ENCODE peak calls at places on chromosomes 7 and 10, in five cellular contexts. D is HCT116, R is K562, L is GM12878, J is HepG2. H is an unnamed sample.

GRCh38 chr7:47601119-47601880 is 19.4 kb upstream of the TNS3 start:
- DNase-seq in D (no peak), R (no peak), L (no peak), J (peak), H (no peak)

GRCh38 chr10:6917125-6917524 is 337.0 kb upstream of the PRKCQ start:
- DNase-seq in D (no peak), R (no peak), L (no peak), J (no peak), H (no peak)

GRCh38 chr10:132232553-132232949 is 45.8 kb downstream of the DPYSL4 start:
- DNase-seq in D (no peak), R (no peak), L (no peak), J (no peak), H (no peak)

GRCh38 chr7:48426331-48426965 is 255.2 kb downstream of the ABCA13 start:
- DNase-seq in D (no peak), R (no peak), L (no peak), J (no peak), H (no peak)

GRCh38 chr10:113939212-113939860 is 84.9 kb downstream of the NHLRC2 start:
- DNase-seq in D (no peak), R (no peak), L (no peak), J (no peak), H (no peak)

GRCh38 chr7:22561356-22561755 is 61.4 kb upstream of the STEAP1B start:
- DNase-seq in D (no peak), R (peak), L (no peak), J (peak), H (peak)

GRCh38 chr10:70115948-70116682 is 16.5 kb downstream of the AIFM2 start:
- DNase-seq in D (peak), R (peak), L (no peak), J (peak), H (peak)

GRCh38 chr10:120406380-120406779 is 50.6 kb upstream of the PLPP4 start:
- DNase-seq in D (no peak), R (no peak), L (no peak), J (peak), H (no peak)

GRCh38 chr7:117728858-117729257 is 144.4 kb downstream of the CTTNBP2 start:
- DNase-seq in D (no peak), R (no peak), L (peak), J (no peak), H (no peak)

GRCh38 chr7:66631471-66631870 is 2.8 kb downstream of the KCTD7 start:
- DNase-seq in D (no peak), R (no peak), L (no peak), J (no peak), H (no peak)

GRCh38 chr7:128459394-128459878 is 3.8 kb downstream of the HILPDA start:
- DNase-seq in D (peak), R (peak), L (peak), J (peak), H (peak)

GRCh38 chr7:108284349-108285017 is 154.3 kb upstream of the LAMB4 start:
- DNase-seq in D (no peak), R (no peak), L (no peak), J (no peak), H (no peak)

GRCh38 chr10:112988839-112989406 is 38.9 kb downstream of the TCF7L2 start:
- DNase-seq in D (no peak), R (no peak), L (no peak), J (no peak), H (no peak)

GRCh38 chr7:139231513-139232376 is 708 bp downstream of the UBN2 start:
- DNase-seq in D (no peak), R (peak), L (no peak), J (peak), H (peak)

GRCh38 chr10:79090134-79090803 is 21.5 kb downstream of the ZMIZ1 start:
- DNase-seq in D (no peak), R (no peak), L (no peak), J (no peak), H (no peak)

GRCh38 chr7:7212612-7213011 is 30.3 kb downstream of the C1GALT1 start:
- DNase-seq in D (no peak), R (no peak), L (no peak), J (peak), H (no peak)

GRCh38 chr7:127803626-127804025 is 151.6 kb downstream of the SND1 start:
- DNase-seq in D (no peak), R (no peak), L (no peak), J (no peak), H (no peak)

GRCh38 chr7:150325110-150325611 is 1.8 kb upstream of the ACTR3C start:
- DNase-seq in D (no peak), R (no peak), L (no peak), J (no peak), H (no peak)

GRCh38 chr7:98329974-98330373 is 48.5 kb downstream of the BRI3 start:
- DNase-seq in D (no peak), R (no peak), L (no peak), J (no peak), H (no peak)

GRCh38 chr7:44608916-44609648 is 2.7 kb downstream of the OGDH start:
- DNase-seq in D (no peak), R (peak), L (no peak), J (no peak), H (no peak)

GRCh38 chr10:3554121-3554522 is 230.9 kb downstream of the KLF6 start:
- DNase-seq in D (no peak), R (no peak), L (no peak), J (no peak), H (no peak)

GRCh38 chr7:41084381-41084780 is 618.5 kb downstream of the INHBA start:
- DNase-seq in D (no peak), R (no peak), L (no peak), J (no peak), H (no peak)

GRCh38 chr7:114930107-114930521 is 8.2 kb downstream of the MDFIC start:
- DNase-seq in D (no peak), R (no peak), L (no peak), J (no peak), H (no peak)

GRCh38 chr10:72158174-72158573 is 57.6 kb upstream of the ANAPC16 start:
- DNase-seq in D (no peak), R (no peak), L (no peak), J (no peak), H (no peak)
- TF ChIP-seq ZNF274 in D (no peak), R (no peak), L (no peak), J (no peak), H (no peak)

DNA sequence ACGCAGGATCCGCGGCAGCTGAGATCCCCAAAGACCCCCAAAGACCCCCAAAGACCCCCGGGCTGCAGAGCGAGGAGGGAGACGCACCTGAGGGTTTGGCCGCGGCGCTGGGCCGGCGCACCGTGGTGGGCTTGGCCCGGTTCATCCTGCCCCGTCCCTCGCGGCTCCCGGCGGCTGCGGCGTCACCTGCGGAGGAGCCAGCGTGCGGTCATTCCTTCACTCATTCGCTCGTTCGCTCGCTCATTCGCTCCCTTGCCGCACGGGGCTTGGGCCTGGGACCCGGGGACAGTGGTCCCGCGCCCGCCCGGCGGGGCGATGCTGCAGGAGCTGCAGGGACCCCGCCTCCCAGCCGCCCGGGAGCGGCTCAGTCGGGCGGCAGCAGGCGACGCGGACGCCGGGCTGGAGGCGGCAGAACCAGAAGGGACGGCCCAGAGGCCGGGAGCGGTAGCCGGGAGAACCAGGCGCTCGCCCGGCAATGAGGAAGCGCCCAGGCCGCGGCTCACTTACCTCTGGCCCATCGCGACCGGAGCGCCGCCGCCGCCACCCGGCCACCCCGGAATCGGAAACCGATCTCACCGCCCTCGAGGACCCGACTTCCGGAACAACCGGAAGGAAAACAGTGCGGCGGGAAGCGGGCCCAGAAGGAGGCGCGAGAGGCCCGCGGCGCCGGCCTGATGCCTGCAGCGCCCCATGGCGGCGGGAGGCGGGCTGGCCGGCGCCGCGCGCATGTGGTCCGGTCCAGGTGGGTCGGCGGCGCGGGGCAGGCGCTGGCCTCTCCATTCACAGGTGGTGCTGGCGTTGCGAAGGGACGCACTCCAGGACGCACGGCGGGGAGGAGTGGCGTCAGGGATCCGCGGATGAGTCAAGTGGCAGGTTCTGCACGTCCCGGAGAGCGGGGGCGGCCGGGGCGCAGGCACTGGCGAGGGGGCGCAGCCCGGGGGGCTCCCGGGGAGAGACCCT is at the start of gene INTS1:
- DNase-seq in D (peak), R (peak), L (peak), J (peak), H (peak)
- TF ChIP-seq POLR2A in D (peak), R (peak), L (peak), J (peak), H (peak)

DNA sequence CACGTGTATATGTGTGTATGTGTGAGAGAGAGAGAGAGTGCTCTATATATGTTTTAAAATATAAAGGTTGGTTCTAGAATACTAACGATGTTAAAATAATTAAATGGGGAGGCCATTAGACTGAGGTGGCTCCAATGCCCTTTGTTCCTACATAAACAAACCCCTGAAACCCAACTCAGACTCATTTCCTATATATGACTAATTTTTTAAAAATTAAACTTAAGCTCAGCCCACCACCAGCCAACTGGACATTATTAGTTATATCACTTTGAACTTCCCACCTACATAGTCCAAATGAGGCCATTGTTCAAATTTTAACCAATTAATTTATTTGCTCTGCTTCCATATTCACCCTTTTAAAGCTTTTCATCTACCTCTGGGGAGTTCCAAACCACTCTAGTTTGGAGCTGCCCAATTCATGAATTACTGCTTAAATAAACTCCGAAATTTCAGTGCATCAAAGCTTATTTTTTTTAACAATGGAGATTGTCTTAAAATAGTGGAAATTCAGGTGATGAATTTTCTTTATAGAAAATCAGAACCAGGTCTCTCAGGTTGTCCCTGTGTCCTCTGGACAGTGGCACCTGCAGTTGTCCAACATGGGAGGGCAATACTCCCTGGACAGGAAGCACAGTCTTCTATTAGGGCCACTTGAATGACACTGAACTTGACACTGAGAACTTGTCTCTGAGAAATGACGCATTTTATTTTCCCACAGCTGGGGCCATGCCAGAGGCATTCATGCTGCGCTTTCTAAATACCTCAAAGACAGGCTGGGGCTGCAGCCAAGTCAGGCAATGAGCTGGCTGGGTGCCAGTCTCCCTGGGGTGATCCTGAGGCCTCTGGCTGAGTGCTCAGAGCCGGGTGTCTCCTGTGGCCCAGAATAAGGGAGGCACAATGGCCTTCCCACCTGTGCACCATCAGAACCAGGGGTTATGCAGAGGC is 109.5 kb upstream of the TMEM72 start:
- DNase-seq in D (peak), R (no peak), L (no peak), J (peak), H (no peak)
- TF ChIP-seq ZNF274 in D (no peak), R (no peak), L (no peak), J (no peak), H (no peak)

GRCh38 chr7:130920122-130920521 is 186.1 kb upstream of the KLF14 start:
- DNase-seq in D (no peak), R (no peak), L (no peak), J (no peak), H (peak)

GRCh38 chr7:130919316-130920103 is 185.5 kb upstream of the KLF14 start:
- DNase-seq in D (no peak), R (no peak), L (no peak), J (peak), H (no peak)

GRCh38 chr7:130922206-130923112 is 188.5 kb upstream of the KLF14 start:
- DNase-seq in D (no peak), R (no peak), L (no peak), J (peak), H (no peak)

GRCh38 chr7:130923930-130924329 is 189.9 kb upstream of the KLF14 start:
- DNase-seq in D (no peak), R (no peak), L (no peak), J (no peak), H (peak)

GRCh38 chr7:130921391-130922180 is 187.6 kb upstream of the KLF14 start:
- DNase-seq in D (no peak), R (no peak), L (no peak), J (no peak), H (no peak)
- TF ChIP-seq POLR2A in D (no peak), R (no peak), L (peak), J (no peak), H (no peak)

H was measured in H1.